ENCODE peak calls at places on chromosomes 7 and 10, in six cellular contexts. One of them, this sample, is unnamed.

GRCh38 chr7:31890198-31890597 is 180.0 kb downstream of the PDE1C start:
- DNase-seq in Panc1: no peak
- DNase-seq in Peyer's patch: no peak
- DNase-seq in IMR-90: peak
- DNase-seq in fibroblast of lung: peak
- DNase-seq in RWPE2: no peak
- DNase-seq in this sample: no peak

GRCh38 chr10:1120761-1121160 is 64.6 kb downstream of the WDR37 start:
- DNase-seq in Panc1: no peak
- DNase-seq in Peyer's patch: no peak
- DNase-seq in IMR-90: no peak
- DNase-seq in fibroblast of lung: no peak
- DNase-seq in RWPE2: no peak
- DNase-seq in this sample: no peak

GRCh38 chr7:112937651-112938390 is 147.6 kb upstream of the TMEM168 start:
- DNase-seq in Panc1: no peak
- DNase-seq in Peyer's patch: no peak
- DNase-seq in IMR-90: peak
- DNase-seq in fibroblast of lung: peak
- DNase-seq in RWPE2: no peak
- DNase-seq in this sample: no peak

GRCh38 chr7:128906766-128907559 is 3.5 kb downstream of the KCP start:
- DNase-seq in Panc1: no peak
- DNase-seq in Peyer's patch: no peak
- DNase-seq in IMR-90: no peak
- DNase-seq in fibroblast of lung: no peak
- DNase-seq in RWPE2: peak
- DNase-seq in this sample: peak

GRCh38 chr7:66771795-66772194 is 31.3 kb downstream of the RABGEF1 start:
- DNase-seq in Panc1: no peak
- DNase-seq in Peyer's patch: no peak
- DNase-seq in IMR-90: no peak
- DNase-seq in fibroblast of lung: no peak
- DNase-seq in RWPE2: no peak
- DNase-seq in this sample: no peak

GRCh38 chr7:106064836-106065559 is 47.1 kb downstream of the SYPL1 start:
- DNase-seq in Panc1: peak
- DNase-seq in Peyer's patch: no peak
- DNase-seq in IMR-90: peak
- DNase-seq in fibroblast of lung: peak
- DNase-seq in RWPE2: peak
- DNase-seq in this sample: peak

GRCh38 chr7:152464312-152465117 is 28.7 kb upstream of the KMT2C start:
- DNase-seq in Panc1: no peak
- DNase-seq in Peyer's patch: peak
- DNase-seq in IMR-90: peak
- DNase-seq in fibroblast of lung: peak
- DNase-seq in RWPE2: peak
- DNase-seq in this sample: peak

GRCh38 chr10:56116684-56117083 is 244.4 kb downstream of the ZWINT start:
- DNase-seq in Panc1: no peak
- DNase-seq in Peyer's patch: no peak
- DNase-seq in IMR-90: no peak
- DNase-seq in fibroblast of lung: no peak
- DNase-seq in RWPE2: no peak
- DNase-seq in this sample: no peak

GRCh38 chr7:35849158-35849831 is 48.4 kb downstream of the SEPTIN7 start:
- DNase-seq in Panc1: no peak
- DNase-seq in Peyer's patch: no peak
- DNase-seq in IMR-90: peak
- DNase-seq in fibroblast of lung: no peak
- DNase-seq in RWPE2: no peak
- DNase-seq in this sample: no peak

GRCh38 chr7:16136896-16137295 is 284.4 kb downstream of the CRPPA start:
- DNase-seq in Panc1: no peak
- DNase-seq in Peyer's patch: no peak
- DNase-seq in IMR-90: no peak
- DNase-seq in fibroblast of lung: no peak
- DNase-seq in RWPE2: no peak
- DNase-seq in this sample: no peak

GRCh38 chr10:14772399-14772798 is 2.3 kb downstream of the FAM107B start:
- DNase-seq in Panc1: no peak
- DNase-seq in Peyer's patch: no peak
- DNase-seq in IMR-90: no peak
- DNase-seq in fibroblast of lung: no peak
- DNase-seq in RWPE2: no peak
- DNase-seq in this sample: no peak

GRCh38 chr10:132698211-132698751 is 87.7 kb downstream of the NKX6-2 start:
- DNase-seq in Panc1: no peak
- DNase-seq in Peyer's patch: no peak
- DNase-seq in IMR-90: no peak
- DNase-seq in fibroblast of lung: no peak
- DNase-seq in RWPE2: peak
- DNase-seq in this sample: peak

GRCh38 chr10:101061814-101062230 is at the start of gene KAZALD1:
- DNase-seq in Panc1: no peak
- DNase-seq in Peyer's patch: no peak
- DNase-seq in IMR-90: no peak
- DNase-seq in fibroblast of lung: peak
- DNase-seq in RWPE2: no peak
- DNase-seq in this sample: no peak

GRCh38 chr7:64863969-64864368 is 39.1 kb upstream of the ZNF273 start:
- DNase-seq in Panc1: no peak
- DNase-seq in Peyer's patch: no peak
- DNase-seq in IMR-90: no peak
- DNase-seq in fibroblast of lung: no peak
- DNase-seq in RWPE2: no peak
- DNase-seq in this sample: no peak

GRCh38 chr10:59063491-59063890 is 113.0 kb upstream of the PHYHIPL start:
- DNase-seq in Panc1: no peak
- DNase-seq in Peyer's patch: no peak
- DNase-seq in IMR-90: no peak
- DNase-seq in fibroblast of lung: no peak
- DNase-seq in RWPE2: no peak
- DNase-seq in this sample: no peak

DNA sequence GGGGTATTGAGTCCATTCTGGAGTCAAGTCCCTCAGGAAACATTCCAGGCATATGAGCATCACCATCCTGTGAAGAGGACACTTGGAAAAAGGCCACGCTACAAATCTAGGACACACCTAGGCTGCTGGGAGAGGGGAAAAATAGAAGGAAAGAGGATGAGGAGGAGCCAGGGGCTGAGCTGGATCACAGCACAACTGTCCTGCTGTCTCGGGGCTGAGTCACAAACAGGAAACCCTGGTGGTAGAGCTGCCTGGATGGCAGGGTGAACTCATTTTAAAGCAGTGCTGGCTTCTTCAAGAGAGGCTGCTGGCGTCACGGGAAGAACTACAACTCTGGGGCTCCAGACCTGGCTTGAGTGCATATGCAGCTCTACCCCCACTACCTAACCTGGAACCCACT is 151.5 kb downstream of the RNF216 start:
- DNase-seq in Panc1: no peak
- DNase-seq in Peyer's patch: no peak
- DNase-seq in IMR-90: peak
- DNase-seq in fibroblast of lung: peak
- DNase-seq in RWPE2: peak
- DNase-seq in this sample: peak
- TF ChIP-seq CTCF in Panc1: no peak
- TF ChIP-seq CTCF in Peyer's patch: no peak
- TF ChIP-seq CTCF in IMR-90: no peak
- TF ChIP-seq CTCF in fibroblast of lung: no peak
- TF ChIP-seq CTCF in RWPE2: no peak
- TF ChIP-seq CTCF in this sample: no peak

GRCh38 chr7:5687936-5688673 is 93.4 kb downstream of the RNF216 start:
- DNase-seq in Panc1: no peak
- DNase-seq in Peyer's patch: no peak
- DNase-seq in IMR-90: no peak
- DNase-seq in fibroblast of lung: no peak
- DNase-seq in RWPE2: no peak
- DNase-seq in this sample: no peak

GRCh38 chr7:5685192-5685591 is 96.3 kb downstream of the RNF216 start:
- DNase-seq in Panc1: no peak
- DNase-seq in Peyer's patch: no peak
- DNase-seq in IMR-90: no peak
- DNase-seq in fibroblast of lung: no peak
- DNase-seq in RWPE2: no peak
- DNase-seq in this sample: no peak

GRCh38 chr7:5682889-5683670 is 98.4 kb downstream of the RNF216 start:
- DNase-seq in Panc1: no peak
- DNase-seq in Peyer's patch: no peak
- DNase-seq in IMR-90: no peak
- DNase-seq in fibroblast of lung: no peak
- DNase-seq in RWPE2: no peak
- DNase-seq in this sample: peak

GRCh38 chr7:5689118-5689517 is 92.3 kb downstream of the RNF216 start:
- DNase-seq in Panc1: no peak
- DNase-seq in Peyer's patch: no peak
- DNase-seq in IMR-90: peak
- DNase-seq in fibroblast of lung: peak
- DNase-seq in RWPE2: no peak
- DNase-seq in this sample: no peak

DNA sequence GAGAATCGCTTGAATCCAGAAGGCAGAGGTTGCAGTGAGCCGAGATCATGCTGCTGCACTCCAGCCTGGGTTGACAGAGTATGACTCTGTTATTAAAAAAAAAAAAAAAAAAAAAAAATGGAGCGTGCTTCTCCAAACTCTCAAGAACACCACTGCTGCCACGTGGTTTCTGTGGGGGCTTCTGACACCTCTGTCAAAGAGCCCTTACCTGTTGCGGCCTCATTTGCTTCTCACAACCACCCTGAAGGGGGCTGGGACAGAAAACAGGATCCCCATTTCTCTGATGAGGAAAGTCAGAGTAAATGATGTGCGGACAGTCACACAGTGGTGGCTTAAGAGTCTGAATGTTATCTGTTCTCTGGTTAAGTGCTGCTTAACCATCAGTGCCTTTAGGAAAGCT is 95.3 kb downstream of the RNF216 start:
- DNase-seq in Panc1: no peak
- DNase-seq in Peyer's patch: no peak
- DNase-seq in IMR-90: no peak
- DNase-seq in fibroblast of lung: no peak
- DNase-seq in RWPE2: no peak
- DNase-seq in this sample: no peak
- H3K27ac ChIP-seq in Panc1: no peak
- H3K27ac ChIP-seq in Peyer's patch: no peak
- H3K27ac ChIP-seq in IMR-90: no peak
- H3K27ac ChIP-seq in fibroblast of lung: no peak
- H3K27ac ChIP-seq in RWPE2: no peak
- H3K27ac ChIP-seq in this sample: no peak

DNA sequence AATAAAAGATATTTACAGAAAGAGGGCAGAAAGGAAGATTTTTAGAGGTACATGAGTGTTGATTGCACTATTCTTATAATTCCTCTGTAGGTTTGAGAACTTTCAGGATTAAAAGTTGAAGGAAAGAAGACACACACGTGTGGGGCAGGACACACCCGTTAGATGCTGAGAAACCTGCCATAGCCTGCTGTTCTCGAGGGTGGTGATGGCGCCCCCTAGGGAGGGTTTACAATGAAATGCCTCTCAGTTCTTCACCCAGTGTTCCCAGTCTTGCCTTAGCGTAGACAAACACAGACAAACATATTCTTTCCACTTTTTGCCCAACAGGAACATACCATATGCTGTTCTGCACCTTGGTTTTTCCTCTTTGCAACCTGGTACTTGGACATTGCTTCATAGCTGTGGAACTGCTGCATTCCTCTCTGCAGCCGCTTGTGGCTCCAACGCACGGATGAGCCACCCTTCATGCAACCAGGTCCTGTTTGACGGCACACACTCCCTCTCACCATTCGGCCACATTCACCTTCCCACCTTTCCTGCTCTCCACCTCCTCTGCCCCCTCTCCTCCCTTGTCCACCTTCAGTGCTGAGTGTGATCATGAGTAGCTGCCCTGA is 23.3 kb upstream of the HSPA12A start:
- DNase-seq in Panc1: no peak
- DNase-seq in Peyer's patch: no peak
- DNase-seq in IMR-90: no peak
- DNase-seq in fibroblast of lung: peak
- DNase-seq in RWPE2: no peak
- DNase-seq in this sample: no peak
- TF ChIP-seq CTCF in Panc1: no peak
- TF ChIP-seq CTCF in Peyer's patch: no peak
- TF ChIP-seq CTCF in IMR-90: peak
- TF ChIP-seq CTCF in fibroblast of lung: peak
- TF ChIP-seq CTCF in RWPE2: no peak
- TF ChIP-seq CTCF in this sample: peak

DNA sequence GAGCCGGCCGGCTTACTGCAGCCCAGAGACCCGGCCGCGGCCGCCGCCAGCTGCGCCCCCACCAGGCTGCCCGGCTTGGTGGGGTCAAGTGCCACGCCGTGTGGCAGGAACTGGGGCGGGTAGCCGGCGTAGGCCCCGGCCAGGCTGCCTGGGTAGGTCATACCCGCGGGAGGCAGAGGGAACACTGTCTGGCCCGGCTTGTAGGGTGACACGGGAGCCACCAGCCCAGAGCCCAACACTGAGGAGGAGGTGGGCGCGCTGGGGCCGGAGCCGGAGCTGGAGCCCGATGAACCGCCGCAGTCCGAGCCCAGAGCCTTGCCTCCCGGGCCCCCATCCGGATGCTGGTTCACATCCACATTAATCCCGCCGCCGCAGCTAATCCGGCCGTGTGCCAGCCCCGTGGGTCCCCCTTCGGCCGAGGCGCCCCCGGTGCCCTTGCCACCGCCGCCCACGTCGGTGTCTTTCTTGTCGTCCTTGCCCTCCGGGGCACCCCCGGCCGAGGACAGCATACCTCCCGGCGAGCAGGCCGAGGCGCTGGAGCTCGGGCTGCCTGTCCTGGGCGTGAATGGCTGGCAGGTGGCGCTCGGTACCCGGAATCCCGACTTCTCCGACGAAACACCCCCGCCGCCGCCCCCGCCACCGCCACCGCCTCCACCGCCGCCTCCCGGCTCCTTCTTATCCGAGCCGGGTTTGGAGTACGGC is 2.0 kb downstream of the ZNF503 start:
- DNase-seq in Panc1: no peak
- DNase-seq in Peyer's patch: no peak
- DNase-seq in IMR-90: peak
- DNase-seq in fibroblast of lung: peak
- DNase-seq in RWPE2: peak
- DNase-seq in this sample: peak
- H3K27ac ChIP-seq in Panc1: peak
- H3K27ac ChIP-seq in Peyer's patch: peak
- H3K27ac ChIP-seq in IMR-90: peak
- H3K27ac ChIP-seq in fibroblast of lung: peak
- H3K27ac ChIP-seq in RWPE2: peak
- H3K27ac ChIP-seq in this sample: peak

GRCh38 chr7:27434729-27435400 is 192.3 kb downstream of the EVX1 start:
- DNase-seq in Panc1: no peak
- DNase-seq in Peyer's patch: no peak
- DNase-seq in IMR-90: peak
- DNase-seq in fibroblast of lung: peak
- DNase-seq in RWPE2: no peak
- DNase-seq in this sample: no peak
- TF ChIP-seq CTCF in Panc1: peak
- TF ChIP-seq CTCF in Peyer's patch: no peak
- TF ChIP-seq CTCF in IMR-90: no peak
- TF ChIP-seq CTCF in fibroblast of lung: no peak
- TF ChIP-seq CTCF in RWPE2: no peak
- TF ChIP-seq CTCF in this sample: peak

This sample was measured in osteoblast.